ENCODE peak calls at places on chromosomes 1 and 21, in ten cellular contexts. H, V, M, Z, U, F, K, L, G and P are unnamed samples.

GRCh38 chr1:46491500-46492268 is 2.0 kb downstream of the DMBX1 start:
- DNase-seq in M (no peak), K (no peak), G (no peak), F (no peak), V (no peak), H (no peak), L (no peak), Z (no peak), U (no peak), P (no peak)

GRCh38 chr1:209648931-209649776 is 3.1 kb downstream of the LAMB3 start:
- DNase-seq in Z (no peak), L (peak; percentile 96), K (peak; percentile 79), U (no peak), G (peak; percentile 97), F (no peak), M (no peak), H (peak; percentile 92), V (no peak), P (peak; percentile 85)

GRCh38 chr1:204178487-204179281 is 12.5 kb upstream of the REN start:
- DNase-seq in M (no peak), Z (no peak), V (no peak), F (no peak), U (no peak), H (no peak), K (no peak), L (no peak), G (no peak), P (no peak)

GRCh38 chr21:39651206-39651605 is 38.5 kb downstream of the B3GALT5 start:
- DNase-seq in K (no peak), U (no peak), G (no peak), Z (no peak), L (no peak), M (no peak), F (no peak), H (no peak), V (no peak), P (no peak)

GRCh38 chr1:113282011-113282896 is 108.1 kb upstream of the MAGI3 start:
- DNase-seq in U (no peak), G (no peak), K (no peak), F (no peak), M (no peak), H (no peak), L (no peak), V (no peak), Z (no peak), P (no peak)

GRCh38 chr1:214977133-214977532 is 105.4 kb upstream of the KCNK2 start:
- DNase-seq in G (no peak), H (no peak), L (no peak), U (no peak), M (no peak), F (no peak), Z (no peak), K (no peak), V (no peak), P (no peak)

GRCh38 chr1:96525657-96526613 is 195.6 kb upstream of the PTBP2 start:
- DNase-seq in Z (no peak), U (no peak), V (no peak), G (no peak), L (no peak), M (no peak), H (no peak), K (no peak), F (no peak), P (no peak)

GRCh38 chr21:45576838-45577737 is 34.8 kb upstream of the SLC19A1 start:
- DNase-seq in F (no peak), M (no peak), U (no peak), G (no peak), K (no peak), V (peak; percentile 13), H (no peak), L (no peak), Z (peak; percentile 51), P (no peak)

GRCh38 chr21:37587203-37587602 is 220.6 kb downstream of the DYRK1A start:
- DNase-seq in Z (no peak), M (no peak), H (no peak), G (no peak), L (no peak), U (no peak), F (no peak), V (no peak), K (no peak), P (no peak)

GRCh38 chr1:101241485-101242225 is 4.8 kb downstream of the S1PR1 start:
- DNase-seq in Z (no peak), V (no peak), F (no peak), M (no peak), K (no peak), L (no peak), U (no peak), H (no peak), G (no peak), P (no peak)

GRCh38 chr1:224427346-224427745 is 7.3 kb downstream of the WDR26 start:
- DNase-seq in M (no peak), L (peak; percentile 36), H (peak; percentile 80), F (no peak), G (peak; percentile 84), U (no peak), V (no peak), K (no peak), Z (no peak), P (no peak)

GRCh38 chr1:32411261-32411660 is 17.0 kb upstream of the BSDC1 start:
- DNase-seq in F (no peak), G (no peak), M (no peak), H (no peak), L (no peak), U (no peak), V (no peak), K (no peak), Z (no peak), P (no peak)

GRCh38 chr1:173555651-173556305 is 47.1 kb downstream of the SLC9C2 start:
- DNase-seq in Z (no peak), G (no peak), H (no peak), K (no peak), V (no peak), U (no peak), L (no peak), F (no peak), M (no peak), P (no peak)

GRCh38 chr21:33314096-33314495 is 10.7 kb upstream of the IFNAR1 start:
- DNase-seq in G (peak; percentile 22), Z (no peak), V (no peak), U (no peak), K (no peak), F (no peak), L (peak; percentile 78), M (no peak), H (peak; percentile 23), P (no peak)

GRCh38 chr1:30748699-30749401 is 8.7 kb downstream of the LAPTM5 start:
- DNase-seq in L (no peak), U (no peak), M (no peak), Z (peak; percentile 69), K (no peak), F (no peak), H (no peak), G (no peak), V (no peak), P (no peak)

GRCh38 chr21:20329636-20330035 is 668.6 kb upstream of the NCAM2 start:
- DNase-seq in L (no peak), Z (no peak), U (no peak), K (no peak), M (no peak), G (no peak), F (no peak), H (no peak), V (no peak), P (no peak)

GRCh38 chr1:152392909-152393308 is 21.2 kb downstream of the CRNN start:
- DNase-seq in H (no peak), K (peak; percentile 79), G (no peak), Z (no peak), F (no peak), L (no peak), V (no peak), U (no peak), M (no peak), P (no peak)

GRCh38 chr1:61477301-61477700 is 247.6 kb downstream of the TM2D1 start:
- DNase-seq in H (no peak), L (no peak), G (no peak), U (no peak), V (no peak), F (no peak), M (no peak), K (no peak), Z (no peak), P (no peak)

GRCh38 chr1:205512059-205513045 is 7.9 kb downstream of the CDK18 start:
- DNase-seq in Z (no peak), L (no peak), V (no peak), K (no peak), H (peak; percentile 68), F (no peak), G (peak; percentile 46), U (no peak), M (peak; percentile 54), P (no peak)